ENCODE peak calls at places on chromosomes 6 and 20, in eight cellular contexts. C, D, O, X, I, S, R and U are unnamed samples.

GRCh38 chr6:160461641-160462040 is 113.5 kb downstream of the SLC22A3 start:
- DNase-seq in I (no peak), S (no peak), O (no peak), R (no peak), D (no peak), C (no peak), X (no peak), U (no peak)

GRCh38 chr20:46230811-46231282 is 77.5 kb downstream of the CDH22 start:
- DNase-seq in D (no peak), S (peak), O (no peak), R (no peak), I (no peak), C (no peak), X (no peak), U (no peak)

GRCh38 chr6:89680150-89680549 is 41.6 kb upstream of the LYRM2 start:
- DNase-seq in O (no peak), I (no peak), S (no peak), R (no peak), D (no peak), C (no peak), X (no peak), U (no peak)

GRCh38 chr20:50843331-50844276 is 48.7 kb downstream of the BCAS4 start:
- DNase-seq in X (no peak), O (no peak), R (no peak), I (no peak), S (no peak), C (no peak), D (no peak), U (no peak)

GRCh38 chr20:57414867-57415592 is 23.8 kb downstream of the RBM38 start:
- DNase-seq in C (no peak), R (no peak), D (no peak), O (no peak), X (no peak), I (no peak), S (no peak), U (no peak)

GRCh38 chr6:97068211-97068610 is 143.7 kb downstream of the KLHL32 start:
- DNase-seq in O (no peak), D (no peak), S (peak), C (peak), I (no peak), R (no peak), X (peak), U (no peak)

GRCh38 chr20:59559024-59559817 is 45.1 kb upstream of the PHACTR3 start:
- DNase-seq in D (no peak), X (no peak), O (no peak), C (no peak), R (no peak), I (no peak), S (no peak), U (no peak)

GRCh38 chr6:154474636-154475428 is 35.7 kb downstream of the CNKSR3 start:
- DNase-seq in S (no peak), D (no peak), C (no peak), R (no peak), I (no peak), X (no peak), O (no peak), U (no peak)

GRCh38 chr6:170130771-170131241 is 160.1 kb downstream of the DLL1 start:
- DNase-seq in I (no peak), D (peak), O (no peak), C (no peak), R (no peak), X (no peak), S (no peak), U (no peak)

GRCh38 chr6:159871911-159872310 is 18.9 kb upstream of the MAS1 start:
- DNase-seq in X (peak), R (no peak), D (no peak), O (no peak), S (no peak), C (no peak), I (no peak), U (no peak)

GRCh38 chr6:25009351-25009750 is 73.6 kb upstream of the RIPOR2 start:
- DNase-seq in D (no peak), I (no peak), S (no peak), R (no peak), C (no peak), X (no peak), O (no peak), U (no peak)

GRCh38 chr20:36460648-36461599 is 80.4 kb upstream of the MYL9 start:
- DNase-seq in S (peak), X (peak), C (peak), D (peak), R (peak), I (peak), O (peak), U (peak)

GRCh38 chr6:20699402-20699801 is 165.1 kb downstream of the CDKAL1 start:
- DNase-seq in I (no peak), O (no peak), C (no peak), X (no peak), R (no peak), S (no peak), D (no peak), U (no peak)

GRCh38 chr6:27726620-27727023 is 185.6 kb downstream of the OR2B2 start:
- DNase-seq in O (no peak), R (no peak), X (peak), D (no peak), C (no peak), S (no peak), I (no peak), U (no peak)

GRCh38 chr20:35171753-35172433 is at the start of gene PROCR:
- DNase-seq in D (peak), I (no peak), S (no peak), X (peak), R (no peak), O (no peak), C (no peak), U (peak)

GRCh38 chr6:30378290-30378937 is 33.5 kb downstream of the RPP21 start:
- DNase-seq in S (no peak), R (no peak), D (no peak), O (no peak), C (no peak), X (no peak), I (no peak), U (no peak)

GRCh38 chr6:89217308-89217999 is at the start of gene GABRR1:
- DNase-seq in S (no peak), I (no peak), C (no peak), R (no peak), X (no peak), O (no peak), D (no peak), U (no peak)

GRCh38 chr6:48834706-48835105 is 628.3 kb downstream of the MMUT start:
- DNase-seq in I (no peak), X (no peak), O (no peak), C (no peak), S (no peak), D (no peak), R (no peak), U (no peak)

GRCh38 chr6:152161501-152161900 is 354.0 kb downstream of the ESR1 start:
- DNase-seq in X (no peak), D (no peak), I (no peak), O (no peak), C (peak), R (no peak), S (no peak), U (no peak)

GRCh38 chr20:20371133-20371532 is 3.2 kb downstream of the INSM1 start:
- DNase-seq in R (no peak), C (no peak), S (no peak), D (no peak), O (no peak), X (no peak), I (no peak), U (no peak)

GRCh38 chr20:20548527-20549266 is 163.7 kb downstream of the RALGAPA2 start:
- DNase-seq in O (no peak), R (no peak), C (no peak), D (no peak), I (no peak), S (no peak), X (no peak), U (no peak)

GRCh38 chr6:152296648-152297376 is 340.4 kb downstream of the SYNE1 start:
- DNase-seq in D (no peak), O (no peak), X (no peak), C (no peak), R (no peak), I (no peak), S (no peak), U (no peak)

GRCh38 chr20:1331101-1331500 is 2.2 kb upstream of the SDCBP2 start:
- DNase-seq in S (no peak), I (no peak), X (no peak), O (no peak), R (no peak), C (no peak), D (no peak), U (no peak)

GRCh38 chr6:159633196-159633595 is 59.8 kb downstream of the SOD2 start:
- DNase-seq in R (no peak), O (no peak), I (no peak), S (no peak), C (no peak), X (no peak), D (no peak), U (no peak)